ENCODE peak calls at places on chromosome 5, in four cellular contexts. One of them, this sample, is unnamed.

GRCh38 chr5:147504001-147504400 is 5.9 kb downstream of the DPYSL3 start:
- DNase-seq in IMR-90: peak
- DNase-seq in NCI-H1105: no peak
- DNase-seq in C1 segment of cervical spinal cord: no peak
- DNase-seq in this sample: peak

GRCh38 chr5:191036-191948 is at the start of gene LRRC14B:
- DNase-seq in C1 segment of cervical spinal cord: peak
- DNase-seq in IMR-90: no peak
- DNase-seq in NCI-H1105: no peak
- DNase-seq in this sample: no peak

GRCh38 chr5:17050236-17050635 is 114.1 kb upstream of the MYO10 start:
- DNase-seq in IMR-90: no peak
- DNase-seq in C1 segment of cervical spinal cord: no peak
- DNase-seq in NCI-H1105: no peak
- DNase-seq in this sample: no peak

GRCh38 chr5:173907686-173908371 is 19.7 kb downstream of the CPEB4 start:
- DNase-seq in IMR-90: peak
- DNase-seq in NCI-H1105: no peak
- DNase-seq in C1 segment of cervical spinal cord: no peak
- DNase-seq in this sample: no peak

GRCh38 chr5:131265318-131265803 is 1.5 kb downstream of the CDC42SE2 start:
- DNase-seq in C1 segment of cervical spinal cord: no peak
- DNase-seq in NCI-H1105: no peak
- DNase-seq in IMR-90: peak
- DNase-seq in this sample: no peak

GRCh38 chr5:5419291-5420210 is 2.9 kb upstream of the ICE1 start:
- DNase-seq in IMR-90: peak
- DNase-seq in C1 segment of cervical spinal cord: no peak
- DNase-seq in NCI-H1105: peak
- DNase-seq in this sample: peak

GRCh38 chr5:59146729-59147128 is 563.9 kb downstream of the RAB3C start:
- DNase-seq in C1 segment of cervical spinal cord: no peak
- DNase-seq in NCI-H1105: no peak
- DNase-seq in IMR-90: no peak
- DNase-seq in this sample: no peak

GRCh38 chr5:56608216-56608925 is 207.0 kb upstream of the MAP3K1 start:
- DNase-seq in C1 segment of cervical spinal cord: peak
- DNase-seq in IMR-90: peak
- DNase-seq in NCI-H1105: no peak
- DNase-seq in this sample: no peak

GRCh38 chr5:58706746-58707145 is 123.9 kb downstream of the RAB3C start:
- DNase-seq in NCI-H1105: no peak
- DNase-seq in C1 segment of cervical spinal cord: no peak
- DNase-seq in IMR-90: no peak
- DNase-seq in this sample: no peak

GRCh38 chr5:143657814-143658395 is 154.1 kb upstream of the HMHB1 start:
- DNase-seq in NCI-H1105: peak
- DNase-seq in C1 segment of cervical spinal cord: no peak
- DNase-seq in IMR-90: no peak
- DNase-seq in this sample: no peak

GRCh38 chr5:154071799-154072781 is 33.3 kb downstream of the MFAP3 start:
- DNase-seq in IMR-90: peak
- DNase-seq in NCI-H1105: peak
- DNase-seq in C1 segment of cervical spinal cord: peak
- DNase-seq in this sample: peak

GRCh38 chr5:150253416-150254208 is 36.0 kb downstream of the CAMK2A start:
- DNase-seq in NCI-H1105: no peak
- DNase-seq in IMR-90: no peak
- DNase-seq in C1 segment of cervical spinal cord: no peak
- DNase-seq in this sample: no peak

GRCh38 chr5:176535101-176535654 is 2.0 kb downstream of the RNF44 start:
- DNase-seq in C1 segment of cervical spinal cord: no peak
- DNase-seq in IMR-90: peak
- DNase-seq in NCI-H1105: no peak
- DNase-seq in this sample: peak

GRCh38 chr5:169804861-169805260 is 167.8 kb downstream of the DOCK2 start:
- DNase-seq in IMR-90: peak
- DNase-seq in NCI-H1105: no peak
- DNase-seq in C1 segment of cervical spinal cord: no peak
- DNase-seq in this sample: peak

GRCh38 chr5:179267671-179268071 is 77.6 kb downstream of the ADAMTS2 start:
- DNase-seq in C1 segment of cervical spinal cord: no peak
- DNase-seq in IMR-90: no peak
- DNase-seq in NCI-H1105: no peak
- DNase-seq in this sample: no peak

GRCh38 chr5:154611341-154611767 is 133.3 kb upstream of the HAND1 start:
- DNase-seq in NCI-H1105: no peak
- DNase-seq in IMR-90: peak
- DNase-seq in C1 segment of cervical spinal cord: no peak
- DNase-seq in this sample: peak

GRCh38 chr5:146624179-146624578 is 108.2 kb upstream of the GPR151 start:
- DNase-seq in IMR-90: no peak
- DNase-seq in NCI-H1105: no peak
- DNase-seq in C1 segment of cervical spinal cord: no peak
- DNase-seq in this sample: no peak

GRCh38 chr5:118968925-118969375 is 19.4 kb downstream of the DTWD2 start:
- DNase-seq in IMR-90: peak
- DNase-seq in NCI-H1105: no peak
- DNase-seq in C1 segment of cervical spinal cord: no peak
- DNase-seq in this sample: peak

GRCh38 chr5:107542428-107542827 is 128.3 kb downstream of the EFNA5 start:
- DNase-seq in C1 segment of cervical spinal cord: no peak
- DNase-seq in IMR-90: peak
- DNase-seq in NCI-H1105: peak
- DNase-seq in this sample: peak

This sample was measured in iris pigment epithelial cell.